ENCODE peak calls at places on chromosomes 1 and 21, in ten cellular contexts. G is GM12878, U is OCI-LY7, I is breast epithelium, W is heart right ventricle, E is fibroblast of the aortic adventitia, B is body of pancreas, H is SK-N-SH, X is right lobe of liver, A is neural crest cell. O is an unnamed sample.

GRCh38 chr21:42093991-42094417 is 22.9 kb downstream of the UMODL1 start:
- DNase-seq in G (no peak), U (no peak), I (peak; percentile 76), W (no peak), E (peak; percentile 73), B (no peak), H (no peak), X (no peak), A (no peak), O (no peak)

GRCh38 chr1:227544677-227545076 is 18.7 kb upstream of the ZNF678 start:
- DNase-seq in G (no peak), U (no peak), I (no peak), W (peak; percentile 8), E (no peak), B (no peak), H (no peak), X (no peak), A (no peak), O (no peak)

GRCh38 chr1:5651027-5651410 is 341.2 kb downstream of the NPHP4 start:
- DNase-seq in G (no peak), U (no peak), I (no peak), W (no peak), E (no peak), B (no peak), H (no peak), X (peak; percentile 23), A (no peak), O (no peak)

GRCh38 chr1:19786988-19787423 is 12.7 kb downstream of the TMCO4 start:
- DNase-seq in G (no peak), U (no peak), I (peak; percentile 55), W (no peak), E (no peak), B (peak; percentile 57), H (no peak), X (no peak), A (no peak), O (no peak)

GRCh38 chr1:24849653-24850295 is 80.3 kb downstream of the RUNX3 start:
- DNase-seq in G (no peak), U (peak; percentile 40), I (no peak), W (no peak), E (peak; percentile 39), B (no peak), H (no peak), X (no peak), A (no peak), O (no peak)

GRCh38 chr1:115458426-115459114 is 120.5 kb upstream of the NGF start:
- DNase-seq in G (no peak), U (no peak), I (no peak), W (no peak), E (no peak), B (no peak), H (no peak), X (no peak), A (no peak), O (no peak)

GRCh38 chr1:232143315-232143886 is 486.5 kb downstream of the SIPA1L2 start:
- DNase-seq in G (no peak), U (no peak), I (no peak), W (no peak), E (peak; percentile 14), B (no peak), H (no peak), X (no peak), A (no peak), O (no peak)

GRCh38 chr1:155051777-155052398 is 772 bp downstream of the ADAM15 start:
- DNase-seq in G (no peak), U (peak; percentile 37), I (peak; percentile 48), W (peak; percentile 71), E (peak; percentile 22), B (peak; percentile 67), H (peak; percentile 70), X (peak; percentile 70), A (no peak), O (no peak)

GRCh38 chr1:243723458-243724043 is 126.5 kb downstream of the AKT3 start:
- DNase-seq in G (no peak), U (no peak), I (no peak), W (no peak), E (peak; percentile 23), B (no peak), H (no peak), X (no peak), A (no peak), O (no peak)

GRCh38 chr1:203619091-203619780 is 7.4 kb upstream of the ATP2B4 start:
- DNase-seq in G (no peak), U (no peak), I (no peak), W (no peak), E (no peak), B (no peak), H (no peak), X (no peak), A (no peak), O (no peak)

GRCh38 chr1:201468844-201469644 is at the start of gene PHLDA3:
- DNase-seq in G (no peak), U (no peak), I (peak; percentile 93), W (peak; percentile 87), E (peak; percentile 87), B (peak; percentile 79), H (peak; percentile 93), X (no peak), A (peak; percentile 66), O (no peak)
- TF ChIP-seq CTCF in G (no peak), U (no peak), I (peak; percentile 15), W (no peak), E (no peak), B (peak; percentile 28), H (no peak), X (no peak), A (no peak), O (no peak)

GRCh38 chr1:28538286-28538685 is 14.6 kb upstream of the TRNAU1AP start:
- DNase-seq in G (no peak), U (no peak), I (no peak), W (no peak), E (no peak), B (no peak), H (no peak), X (no peak), A (no peak), O (no peak)

GRCh38 chr1:28537457-28538199 is 15.3 kb upstream of the TRNAU1AP start:
- DNase-seq in G (no peak), U (no peak), I (no peak), W (no peak), E (no peak), B (peak; percentile 17), H (peak; percentile 70), X (no peak), A (no peak), O (no peak)

GRCh38 chr1:28535180-28535579 is 17.7 kb upstream of the TRNAU1AP start:
- DNase-seq in G (no peak), U (no peak), I (no peak), W (no peak), E (no peak), B (no peak), H (no peak), X (no peak), A (no peak), O (no peak)

GRCh38 chr1:28545246-28545628 is 7.6 kb upstream of the TRNAU1AP start:
- DNase-seq in G (no peak), U (no peak), I (no peak), W (no peak), E (no peak), B (no peak), H (no peak), X (no peak), A (no peak), O (no peak)

DNA sequence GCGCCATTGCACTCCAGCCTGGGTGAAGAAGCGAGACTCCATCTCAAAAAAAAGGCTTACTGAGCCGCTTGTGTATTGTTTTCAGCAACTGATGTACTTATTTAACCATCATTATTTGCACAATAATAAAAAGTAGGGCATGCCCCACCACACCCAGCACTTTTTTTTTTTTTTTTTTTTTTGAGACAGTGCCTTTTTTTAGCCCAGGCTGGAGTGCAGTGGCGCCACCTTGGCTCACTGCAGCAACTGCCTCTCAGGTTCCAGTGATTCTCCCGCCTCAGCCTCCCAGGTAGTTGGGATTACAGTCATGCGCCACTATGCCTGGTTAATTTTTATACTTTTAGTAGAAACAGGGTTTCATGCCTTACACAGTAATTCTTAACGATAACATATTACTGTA is 12.2 kb upstream of the TRNAU1AP start:
- DNase-seq in G (no peak), U (no peak), I (no peak), W (no peak), E (no peak), B (no peak), H (no peak), X (no peak), A (no peak), O (no peak)
- TF ChIP-seq CTCF in G (no peak), U (peak; percentile 56), I (no peak), W (no peak), E (no peak), B (no peak), H (peak; percentile 32), X (no peak), A (no peak), O (no peak)

DNA sequence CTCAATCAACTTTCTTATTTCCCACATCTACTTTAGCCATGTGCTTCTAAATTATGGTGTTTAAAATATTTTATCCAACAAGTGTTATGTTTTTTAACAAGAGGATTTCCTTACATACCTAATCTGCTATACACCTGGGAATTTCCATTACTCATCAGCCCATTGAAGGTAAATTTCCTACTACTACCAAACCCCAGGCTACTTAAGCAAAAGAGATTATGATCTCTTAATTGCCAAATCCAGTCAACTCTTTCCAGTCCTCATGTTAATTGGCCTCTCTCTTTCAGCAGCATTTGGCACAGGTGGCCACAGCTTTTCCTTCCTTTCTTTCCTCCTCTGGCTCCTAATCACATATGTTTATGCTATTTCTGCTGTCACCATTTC is 5.1 kb upstream of the C1orf162 start:
- DNase-seq in G (no peak), U (no peak), I (no peak), W (no peak), E (no peak), B (no peak), H (no peak), X (no peak), A (no peak), O (no peak)
- TF ChIP-seq CTCF in G (no peak), U (peak; percentile 7), I (no peak), W (no peak), E (no peak), B (no peak), H (no peak), X (no peak), A (no peak), O (no peak)

GRCh38 chr1:162990665-162991064 is 78.5 kb upstream of the RGS4 start:
- DNase-seq in G (no peak), U (no peak), I (no peak), W (no peak), E (peak; percentile 52), B (no peak), H (no peak), X (no peak), A (no peak), O (no peak)

GRCh38 chr1:162987866-162988265 is 81.3 kb upstream of the RGS4 start:
- DNase-seq in G (no peak), U (no peak), I (no peak), W (no peak), E (peak; percentile 74), B (no peak), H (no peak), X (no peak), A (no peak), O (no peak)

GRCh38 chr1:162985816-162986215 is 83.3 kb upstream of the RGS4 start:
- DNase-seq in G (no peak), U (no peak), I (no peak), W (no peak), E (peak; percentile 46), B (no peak), H (no peak), X (no peak), A (no peak), O (no peak)

GRCh38 chr1:162991444-162991843 is 77.7 kb upstream of the RGS4 start:
- DNase-seq in G (no peak), U (no peak), I (no peak), W (no peak), E (no peak), B (no peak), H (no peak), X (no peak), A (no peak), O (no peak)

GRCh38 chr1:162988869-162989268 is 80.3 kb upstream of the RGS4 start:
- DNase-seq in G (no peak), U (no peak), I (no peak), W (no peak), E (no peak), B (no peak), H (no peak), X (no peak), A (no peak), O (no peak)
- TF ChIP-seq CTCF in G (no peak), U (no peak), I (no peak), W (no peak), E (no peak), B (no peak), H (no peak), X (no peak), A (no peak), O (no peak)